ENCODE peak calls at places on chromosomes 2 and 18, in ten cellular contexts. J is cardiac muscle cell; V is activated naive CD8-positive, alpha-beta T cell treated with anti-CD3 and anti-CD28 coated beads, Interleukin-2, amount 50 U/mL, for 24 hours; M is naive thymus-derived CD4-positive, alpha-beta T cell; Z is aorta; E is kidney epithelial cell; L is DMS153; S is myocyte; D is activated T-helper 1 cell treated with Interleukin-2 at 50 U/mL for 16 hours; H is KBM-7. N is an unnamed sample.

GRCh38 chr2:224722250-224722649 is 6.1 kb upstream of the CCDC195 start:
- DNase-seq in J (peak), V (no peak), M (no peak), Z (no peak), E (no peak), L (no peak), S (peak), D (no peak), H (no peak), N (peak)

GRCh38 chr2:240220371-240220770 is 79.9 kb upstream of the OTOS start:
- DNase-seq in J (peak), V (no peak), M (no peak), Z (peak), E (peak), L (no peak), S (no peak), D (no peak), H (no peak), N (peak)

GRCh38 chr2:239293450-239294430 is 107.1 kb downstream of the HDAC4 start:
- DNase-seq in J (no peak), V (peak), M (no peak), Z (peak), E (no peak), L (no peak), S (no peak), D (peak), H (no peak), N (no peak)

GRCh38 chr2:238238766-238239551 is 879 bp downstream of the HES6 start:
- DNase-seq in J (no peak), V (peak), M (peak), Z (no peak), E (no peak), L (peak), S (no peak), D (peak), H (peak), N (no peak)

GRCh38 chr2:216873573-216873972 is 13.7 kb upstream of the TNP1 start:
- DNase-seq in J (no peak), V (no peak), M (no peak), Z (no peak), E (no peak), L (no peak), S (no peak), D (no peak), H (peak), N (no peak)

GRCh38 chr2:11775384-11775783 is 29.0 kb downstream of the LPIN1 start:
- DNase-seq in J (no peak), V (no peak), M (peak), Z (no peak), E (no peak), L (no peak), S (no peak), D (no peak), H (no peak), N (no peak)

GRCh38 chr2:19623488-19623887 is 265.1 kb upstream of the OSR1 start:
- DNase-seq in J (peak), V (no peak), M (no peak), Z (no peak), E (no peak), L (no peak), S (peak), D (no peak), H (no peak), N (peak)

GRCh38 chr2:72211777-72212515 is 64.3 kb upstream of the CYP26B1 start:
- DNase-seq in J (peak), V (no peak), M (no peak), Z (no peak), E (peak), L (no peak), S (peak), D (no peak), H (no peak), N (no peak)

GRCh38 chr2:33441235-33441810 is 35.1 kb upstream of the RASGRP3 start:
- DNase-seq in J (peak), V (no peak), M (peak), Z (no peak), E (no peak), L (peak), S (peak), D (no peak), H (peak), N (peak)

GRCh38 chr2:175457846-175458408 is 276.4 kb upstream of the ATP5MC3 start:
- DNase-seq in J (no peak), V (no peak), M (no peak), Z (no peak), E (no peak), L (no peak), S (no peak), D (no peak), H (no peak), N (no peak)

GRCh38 chr2:11784747-11785610 is 38.5 kb downstream of the LPIN1 start:
- DNase-seq in J (peak), V (peak), M (peak), Z (no peak), E (no peak), L (no peak), S (peak), D (peak), H (peak), N (no peak)

GRCh38 chr2:69027060-69027459 is 14.1 kb downstream of the ANTXR1 start:
- DNase-seq in J (no peak), V (no peak), M (no peak), Z (no peak), E (no peak), L (no peak), S (no peak), D (no peak), H (no peak), N (no peak)

GRCh38 chr18:59853380-59853779 is 46.4 kb upstream of the PMAIP1 start:
- DNase-seq in J (no peak), V (no peak), M (no peak), Z (no peak), E (no peak), L (no peak), S (no peak), D (no peak), H (no peak), N (no peak)

GRCh38 chr2:40097691-40098376 is 318.8 kb upstream of the THUMPD2 start:
- DNase-seq in J (peak), V (no peak), M (no peak), Z (no peak), E (no peak), L (no peak), S (peak), D (no peak), H (no peak), N (peak)

GRCh38 chr2:53610260-53610659 is 157.3 kb upstream of the CHAC2 start:
- DNase-seq in J (no peak), V (no peak), M (no peak), Z (no peak), E (no peak), L (no peak), S (no peak), D (no peak), H (no peak), N (no peak)

GRCh38 chr2:231673348-231673770 is 35.0 kb upstream of the PTMA start:
- DNase-seq in J (peak), V (no peak), M (no peak), Z (no peak), E (no peak), L (peak), S (no peak), D (no peak), H (no peak), N (no peak)

GRCh38 chr18:24014062-24014985 is at the start of gene TTC39C:
- DNase-seq in J (peak), V (peak), M (peak), Z (peak), E (no peak), L (no peak), S (peak), D (peak), H (peak), N (no peak)

GRCh38 chr2:10057231-10058107 is 14.1 kb downstream of the KLF11 start:
- DNase-seq in J (peak), V (no peak), M (no peak), Z (peak), E (no peak), L (peak), S (peak), D (no peak), H (peak), N (no peak)

GRCh38 chr2:207133862-207134519 is 31.8 kb downstream of the KLF7 start:
- DNase-seq in J (peak), V (no peak), M (no peak), Z (peak), E (peak), L (no peak), S (peak), D (no peak), H (no peak), N (peak)

GRCh38 chr2:218367415-218368149 is 10.9 kb downstream of the CATIP start:
- DNase-seq in J (peak), V (peak), M (peak), Z (peak), E (no peak), L (no peak), S (peak), D (peak), H (peak), N (no peak)

N was measured in non-pigmented ciliary epithelial cell.